ENCODE peak calls at places on chromosomes 2 and 18, in eight cellular contexts. V is cardiac fibroblast, H is G401, K is cardiac septum, B is AG09319, Y is heart left ventricle, M is D341Med, W is HS-5. O is an unnamed sample.

GRCh38 chr2:96413067-96413722 is 77.6 kb downstream of the NCAPH start:
- DNase-seq in V (peak), H (no peak), K (no peak), B (no peak), Y (no peak), M (no peak), W (no peak), O (no peak)

GRCh38 chr2:14700753-14701152 is 68.2 kb downstream of the LRATD1 start:
- DNase-seq in V (no peak), H (no peak), K (no peak), B (peak), Y (no peak), M (no peak), W (peak), O (peak)

GRCh38 chr2:206873426-206873825 is 65.9 kb upstream of the CPO start:
- DNase-seq in V (peak), H (peak), K (no peak), B (no peak), Y (no peak), M (no peak), W (no peak), O (no peak)

GRCh38 chr2:239240480-239240881 is 160.3 kb downstream of the HDAC4 start:
- DNase-seq in V (no peak), H (peak), K (no peak), B (no peak), Y (peak), M (no peak), W (no peak), O (no peak)

GRCh38 chr2:3532941-3533340 is 13.6 kb upstream of the ADI1 start:
- DNase-seq in V (peak), H (no peak), K (no peak), B (no peak), Y (peak), M (no peak), W (no peak), O (no peak)

GRCh38 chr2:171318463-171318934 is 115.3 kb downstream of the METTL8 start:
- DNase-seq in V (peak), H (peak), K (no peak), B (no peak), Y (peak), M (no peak), W (no peak), O (no peak)

GRCh38 chr2:73855526-73855925 is 26.8 kb downstream of the STAMBP start:
- DNase-seq in V (no peak), H (no peak), K (no peak), B (no peak), Y (no peak), M (no peak), W (no peak), O (no peak)

GRCh38 chr18:35519148-35519899 is 21.6 kb upstream of the INO80C start:
- DNase-seq in V (no peak), H (no peak), K (no peak), B (no peak), Y (no peak), M (no peak), W (no peak), O (no peak)

GRCh38 chr2:232598293-232598692 is 35.1 kb upstream of the EFHD1 start:
- DNase-seq in V (no peak), H (no peak), K (no peak), B (no peak), Y (no peak), M (no peak), W (no peak), O (no peak)

GRCh38 chr2:41967426-41968181 is 80.2 kb upstream of the PKDCC start:
- DNase-seq in V (peak), H (no peak), K (no peak), B (no peak), Y (no peak), M (no peak), W (no peak), O (no peak)

GRCh38 chr2:56464613-56465012 is 280.8 kb downstream of the CCDC85A start:
- DNase-seq in V (peak), H (no peak), K (no peak), B (no peak), Y (no peak), M (no peak), W (no peak), O (no peak)

GRCh38 chr2:42824454-42824807 is 32.0 kb upstream of the HAAO start:
- DNase-seq in V (no peak), H (no peak), K (no peak), B (no peak), Y (no peak), M (no peak), W (no peak), O (no peak)

GRCh38 chr2:236663267-236663666 is 93.6 kb downstream of the ACKR3 start:
- DNase-seq in V (peak), H (peak), K (no peak), B (peak), Y (peak), M (no peak), W (no peak), O (no peak)

GRCh38 chr18:25434771-25435461 is 83.0 kb upstream of the ZNF521 start:
- DNase-seq in V (no peak), H (no peak), K (no peak), B (no peak), Y (no peak), M (no peak), W (no peak), O (no peak)

GRCh38 chr2:70084973-70085710 is 2.1 kb upstream of the PCBP1 start:
- DNase-seq in V (no peak), H (peak), K (peak), B (no peak), Y (no peak), M (no peak), W (no peak), O (no peak)

O was measured in AG04449.